ENCODE peak calls at places on chromosomes 4 and X, in four cellular contexts. V is H1, D is HepG2, O is GM12878. I is an unnamed sample.

GRCh38 chrX:154729439-154729838 is 21.4 kb downstream of the GAB3 start:
- DNase-seq in V (no peak), D (no peak), O (no peak), I (no peak)

GRCh38 chr4:42453612-42454011 is 56.3 kb downstream of the SHISA3 start:
- DNase-seq in V (no peak), D (no peak), O (peak; percentile 19), I (no peak)

GRCh38 chr4:83629945-83630684 is 94.2 kb downstream of the GPAT3 start:
- DNase-seq in V (no peak), D (no peak), O (no peak), I (no peak)

GRCh38 chr4:112702892-112703291 is 65.9 kb downstream of the LARP7 start:
- DNase-seq in V (peak; percentile 23), D (no peak), O (no peak), I (no peak)

GRCh38 chrX:134396174-134396573 is 63.8 kb upstream of the HPRT1 start:
- DNase-seq in V (no peak), D (no peak), O (no peak), I (no peak)

GRCh38 chr4:39715788-39716187 is 17.9 kb downstream of the UBE2K start:
- DNase-seq in V (no peak), D (no peak), O (no peak), I (no peak)

GRCh38 chrX:49039598-49040375 is 3.4 kb downstream of the TFE3 start:
- DNase-seq in V (peak; percentile 68), D (peak; percentile 82), O (no peak), I (peak; percentile 97)

GRCh38 chr4:125677665-125678307 is 363.0 kb downstream of the FAT4 start:
- DNase-seq in V (no peak), D (no peak), O (no peak), I (no peak)

GRCh38 chr4:146113171-146113570 is 62.3 kb upstream of the LSM6 start:
- DNase-seq in V (no peak), D (no peak), O (no peak), I (no peak)

GRCh38 chr4:106971586-106971985 is 64.5 kb downstream of the DKK2 start:
- DNase-seq in V (no peak), D (no peak), O (no peak), I (no peak)

GRCh38 chrX:123184858-123185251 is 777 bp downstream of the GRIA3 start:
- DNase-seq in V (peak; percentile 52), D (no peak), O (no peak), I (no peak)

GRCh38 chrX:13014111-13015094 is 30.0 kb downstream of the FAM9C start:
- DNase-seq in V (no peak), D (no peak), O (no peak), I (no peak)

GRCh38 chr4:112386051-112386450 is 88.9 kb downstream of the ALPK1 start:
- DNase-seq in V (no peak), D (no peak), O (no peak), I (no peak)

DNA sequence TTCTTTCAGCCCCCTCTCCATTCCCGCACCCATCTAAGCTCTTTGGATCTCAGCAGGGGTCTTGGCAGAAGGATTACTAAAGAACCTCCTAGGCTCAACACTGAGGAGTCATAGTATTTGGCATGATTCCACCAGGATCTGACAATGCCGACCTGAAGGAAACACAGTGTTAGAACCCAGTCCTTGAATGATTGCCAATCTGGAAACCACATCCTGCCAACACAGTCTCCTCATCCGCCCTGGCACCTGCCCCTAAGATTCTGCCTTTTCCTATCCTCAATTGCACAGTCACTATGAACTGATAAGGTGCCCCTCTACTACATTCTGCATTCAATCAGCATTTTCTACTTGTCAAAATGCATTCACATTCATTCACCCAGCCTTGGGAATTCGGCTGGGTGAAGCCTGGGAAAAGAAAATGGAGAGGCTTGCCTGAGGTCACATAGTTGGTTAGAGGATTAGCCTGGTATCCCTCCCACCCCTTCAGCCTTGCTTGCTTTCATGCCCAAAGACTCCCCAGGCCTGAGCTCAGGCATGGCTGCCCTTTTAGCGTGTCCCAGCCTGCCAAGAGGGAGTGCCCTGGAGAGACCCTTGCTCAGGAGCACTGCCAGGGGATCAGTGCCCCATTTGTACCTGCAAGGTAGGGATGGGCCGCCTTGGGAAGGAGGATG is 2.2 kb upstream of the CLDN2 start:
- DNase-seq in V (no peak), D (no peak), O (no peak), I (no peak)
- TF ChIP-seq SUZ12 in V (no peak), D (no peak), O (no peak), I (no peak)

GRCh38 chr4:122121593-122121992 is 30.5 kb upstream of the BLTP1 start:
- DNase-seq in V (no peak), D (no peak), O (no peak), I (no peak)

GRCh38 chr4:122118243-122118642 is 33.9 kb upstream of the BLTP1 start:
- DNase-seq in V (no peak), D (no peak), O (no peak), I (no peak)

GRCh38 chr4:122119739-122120138 is 32.4 kb upstream of the BLTP1 start:
- DNase-seq in V (no peak), D (no peak), O (no peak), I (no peak)

GRCh38 chr4:122122083-122122482 is 30.0 kb upstream of the BLTP1 start:
- DNase-seq in V (no peak), D (no peak), O (no peak), I (no peak)

GRCh38 chr4:122117743-122118142 is 34.4 kb upstream of the BLTP1 start:
- DNase-seq in V (no peak), D (no peak), O (no peak), I (no peak)
- TF ChIP-seq ZNF274 in V (no peak), D (no peak), O (no peak), I (no peak)

GRCh38 chr4:41026971-41027370 is 187.4 kb downstream of the APBB2 start:
- DNase-seq in V (no peak), D (no peak), O (no peak), I (no peak)

GRCh38 chr4:41024556-41025491 is 189.5 kb downstream of the APBB2 start:
- DNase-seq in V (no peak), D (no peak), O (no peak), I (no peak)

GRCh38 chr4:41025824-41026223 is 188.5 kb downstream of the APBB2 start:
- DNase-seq in V (no peak), D (no peak), O (no peak), I (no peak)

GRCh38 chr4:41022116-41022515 is 192.2 kb downstream of the APBB2 start:
- DNase-seq in V (no peak), D (no peak), O (no peak), I (no peak)
- TF ChIP-seq SUZ12 in V (no peak), D (no peak), O (no peak), I (no peak)

DNA sequence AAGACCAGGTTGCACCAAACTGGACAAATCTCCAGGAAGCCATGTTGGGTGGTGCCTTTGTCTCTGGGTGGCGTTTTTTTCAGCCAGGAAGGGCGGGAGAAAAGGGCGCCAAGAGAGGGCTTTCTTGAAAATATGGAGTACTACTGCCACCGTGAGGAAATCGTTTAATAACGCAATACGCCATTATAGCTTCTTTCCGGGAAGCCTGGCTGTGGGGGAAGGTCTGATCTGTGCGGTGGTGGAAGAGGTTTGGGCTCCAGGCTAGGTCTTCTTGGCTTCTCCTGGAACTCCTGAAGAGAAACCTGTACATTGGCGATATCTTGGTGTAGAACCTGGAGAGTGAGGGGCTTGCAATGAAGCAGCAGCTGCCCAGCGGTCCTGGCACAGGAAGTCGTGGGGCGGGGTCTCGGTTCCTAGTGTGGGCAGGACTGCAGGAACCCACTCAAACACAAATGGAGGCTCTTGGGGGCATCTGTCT is 202.7 kb downstream of the OR13H1 start:
- DNase-seq in V (no peak), D (no peak), O (peak; percentile 87), I (peak; percentile 13)
- TF ChIP-seq ZNF274 in V (no peak), D (no peak), O (no peak), I (no peak)

DNA sequence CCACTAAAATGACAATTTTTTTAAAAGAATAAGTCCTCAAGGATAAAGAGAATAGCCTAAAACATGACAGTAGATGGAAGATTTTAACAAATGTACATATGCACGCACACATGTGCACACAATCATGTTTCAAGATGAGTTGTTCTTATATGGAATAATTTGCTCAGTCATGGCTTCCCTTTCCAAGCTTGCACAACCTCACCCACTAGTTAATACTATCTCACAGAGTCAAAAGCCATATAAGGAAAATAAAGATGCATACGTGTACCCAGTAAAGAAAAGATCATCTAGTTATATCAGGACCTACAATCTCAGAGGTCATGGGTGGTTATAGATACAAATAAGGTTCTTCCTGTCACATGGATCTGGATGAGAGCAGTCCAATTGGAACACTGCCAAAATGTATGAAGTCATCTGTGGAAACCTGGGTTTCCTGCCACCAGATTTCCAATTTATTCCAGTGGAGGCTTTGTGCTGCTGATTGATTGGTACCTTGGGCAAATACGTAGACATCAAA is 56.1 kb downstream of the FAM13A start:
- DNase-seq in V (no peak), D (peak; percentile 44), O (no peak), I (no peak)
- TF ChIP-seq SUZ12 in V (no peak), D (no peak), O (no peak), I (no peak)

DNA sequence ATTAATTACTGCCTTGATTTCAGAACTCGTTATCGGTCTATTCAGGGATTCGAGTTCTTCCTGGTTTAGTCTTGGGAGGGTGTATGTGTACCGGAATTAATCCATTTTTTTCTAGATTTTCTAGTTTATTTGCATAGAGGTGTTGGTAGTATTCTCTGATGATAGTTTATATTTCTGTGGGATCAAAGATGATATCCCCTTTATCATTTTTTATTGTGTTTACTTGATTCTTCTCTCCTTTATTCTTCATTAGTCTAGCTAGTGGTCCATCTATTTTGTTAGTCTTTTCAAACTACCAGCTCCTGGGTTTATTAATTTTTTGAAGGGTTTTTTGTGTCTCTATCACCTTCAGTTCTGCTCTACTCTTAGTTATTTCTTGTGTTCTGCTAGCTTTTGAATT is 32.1 kb downstream of the CDX4 start:
- DNase-seq in V (no peak), D (peak; percentile 4), O (no peak), I (no peak)
- TF ChIP-seq ZNF274 in V (no peak), D (no peak), O (no peak), I (no peak)

DNA sequence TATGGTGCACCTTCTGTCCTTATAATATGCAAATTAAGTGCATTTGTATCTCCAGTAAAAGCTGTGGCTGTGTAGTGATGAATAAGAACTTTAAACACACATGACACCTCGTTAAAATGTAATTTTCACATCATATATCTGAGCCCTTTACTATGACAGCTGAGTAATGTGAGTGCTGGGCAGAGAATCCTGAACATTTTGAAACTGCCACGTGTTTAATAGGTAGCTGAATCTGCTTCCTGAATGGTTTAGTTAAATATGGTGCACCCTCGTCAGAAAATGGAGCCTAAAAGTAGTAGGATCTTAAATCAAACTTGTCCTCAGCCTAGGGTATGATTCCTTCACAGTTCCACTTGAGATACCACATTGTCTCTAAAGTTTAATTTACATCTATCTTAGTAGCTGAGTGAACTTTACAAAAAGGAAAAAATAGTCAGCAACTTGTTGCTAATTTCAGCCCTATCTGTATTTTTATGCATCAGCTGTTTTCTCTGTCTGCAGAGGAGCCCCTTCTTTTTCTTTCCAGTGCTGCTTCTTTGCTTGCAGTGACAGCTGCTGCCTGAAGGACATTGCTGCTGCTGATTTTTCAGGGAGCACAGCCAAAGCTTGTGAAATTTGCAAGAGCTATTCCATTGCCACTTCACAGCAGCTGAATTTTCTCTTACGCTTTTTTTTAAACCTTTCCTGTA is 541.0 kb downstream of the ADGRL3 start:
- DNase-seq in V (no peak), D (no peak), O (no peak), I (no peak)
- TF ChIP-seq SUZ12 in V (no peak), D (no peak), O (no peak), I (no peak)